ENCODE peak calls at places on chromosomes 12 and 14, in eight cellular contexts. One of them, this sample, is unnamed.

GRCh38 chr14:102316048-102316745 is 3.3 kb upstream of the ZNF839 start:
- DNase-seq in Peyer's patch: peak; percentile 55
- DNase-seq in A549: peak; percentile 74
- DNase-seq in tibial nerve: no peak
- DNase-seq in body of pancreas: peak; percentile 58
- DNase-seq in GM12892: no peak
- DNase-seq in esophagus squamous epithelium: no peak
- DNase-seq in heart left ventricle: peak; percentile 31
- DNase-seq in this sample: no peak

GRCh38 chr14:95533391-95533821 is 1.4 kb upstream of the GLRX5 start:
- DNase-seq in body of pancreas: no peak
- DNase-seq in heart left ventricle: no peak
- DNase-seq in Peyer's patch: peak; percentile 45
- DNase-seq in tibial nerve: no peak
- DNase-seq in A549: peak; percentile 20
- DNase-seq in GM12892: no peak
- DNase-seq in esophagus squamous epithelium: no peak
- DNase-seq in this sample: no peak

GRCh38 chr12:2258035-2258434 is 205.2 kb downstream of the CACNA1C start:
- DNase-seq in Peyer's patch: no peak
- DNase-seq in heart left ventricle: no peak
- DNase-seq in A549: no peak
- DNase-seq in tibial nerve: no peak
- DNase-seq in GM12892: no peak
- DNase-seq in body of pancreas: no peak
- DNase-seq in esophagus squamous epithelium: no peak
- DNase-seq in this sample: no peak

GRCh38 chr12:86264451-86265328 is 8.5 kb upstream of the MGAT4C start:
- DNase-seq in tibial nerve: no peak
- DNase-seq in Peyer's patch: peak; percentile 44
- DNase-seq in A549: no peak
- DNase-seq in heart left ventricle: peak; percentile 51
- DNase-seq in GM12892: no peak
- DNase-seq in body of pancreas: peak; percentile 75
- DNase-seq in esophagus squamous epithelium: no peak
- DNase-seq in this sample: no peak

GRCh38 chr12:124395284-124395752 is 100.4 kb downstream of the RFLNA start:
- DNase-seq in heart left ventricle: no peak
- DNase-seq in esophagus squamous epithelium: no peak
- DNase-seq in A549: peak; percentile 78
- DNase-seq in GM12892: no peak
- DNase-seq in Peyer's patch: no peak
- DNase-seq in body of pancreas: no peak
- DNase-seq in tibial nerve: no peak
- DNase-seq in this sample: no peak

GRCh38 chr14:47186491-47186890 is 488.9 kb downstream of the MDGA2 start:
- DNase-seq in A549: no peak
- DNase-seq in GM12892: no peak
- DNase-seq in Peyer's patch: no peak
- DNase-seq in heart left ventricle: no peak
- DNase-seq in esophagus squamous epithelium: no peak
- DNase-seq in body of pancreas: no peak
- DNase-seq in tibial nerve: no peak
- DNase-seq in this sample: no peak

GRCh38 chr14:90429764-90430163 is 32.9 kb downstream of the CALM1 start:
- DNase-seq in heart left ventricle: no peak
- DNase-seq in A549: no peak
- DNase-seq in tibial nerve: no peak
- DNase-seq in body of pancreas: no peak
- DNase-seq in Peyer's patch: no peak
- DNase-seq in esophagus squamous epithelium: no peak
- DNase-seq in GM12892: no peak
- DNase-seq in this sample: no peak

GRCh38 chr12:91877461-91878230 is 268.0 kb downstream of the BTG1 start:
- DNase-seq in heart left ventricle: no peak
- DNase-seq in Peyer's patch: no peak
- DNase-seq in GM12892: no peak
- DNase-seq in body of pancreas: no peak
- DNase-seq in A549: no peak
- DNase-seq in esophagus squamous epithelium: no peak
- DNase-seq in tibial nerve: no peak
- DNase-seq in this sample: no peak

GRCh38 chr12:122841544-122842321 is 6.5 kb downstream of the HIP1R start:
- DNase-seq in Peyer's patch: no peak
- DNase-seq in A549: no peak
- DNase-seq in tibial nerve: no peak
- DNase-seq in heart left ventricle: no peak
- DNase-seq in body of pancreas: no peak
- DNase-seq in esophagus squamous epithelium: no peak
- DNase-seq in GM12892: no peak
- DNase-seq in this sample: peak; percentile 90

GRCh38 chr12:80977356-80977755 is 39.6 kb upstream of the LIN7A start:
- DNase-seq in body of pancreas: no peak
- DNase-seq in esophagus squamous epithelium: no peak
- DNase-seq in heart left ventricle: no peak
- DNase-seq in Peyer's patch: no peak
- DNase-seq in GM12892: no peak
- DNase-seq in tibial nerve: no peak
- DNase-seq in A549: no peak
- DNase-seq in this sample: no peak

GRCh38 chr12:131894313-131894860 is at the start of gene ULK1:
- DNase-seq in tibial nerve: peak; percentile 90
- DNase-seq in Peyer's patch: peak; percentile 97
- DNase-seq in esophagus squamous epithelium: peak; percentile 41
- DNase-seq in GM12892: peak; percentile 100
- DNase-seq in heart left ventricle: peak; percentile 96
- DNase-seq in body of pancreas: peak; percentile 96
- DNase-seq in A549: peak; percentile 90
- DNase-seq in this sample: peak; percentile 96
- TF ChIP-seq POLR2A in tibial nerve: peak; percentile 87
- TF ChIP-seq POLR2A in Peyer's patch: peak; percentile 84
- TF ChIP-seq POLR2A in esophagus squamous epithelium: peak; percentile 88
- TF ChIP-seq POLR2A in GM12892: peak; percentile 73
- TF ChIP-seq POLR2A in heart left ventricle: peak; percentile 92
- TF ChIP-seq POLR2A in body of pancreas: peak; percentile 93
- TF ChIP-seq POLR2A in A549: peak; percentile 63
- TF ChIP-seq POLR2A in this sample: peak; percentile 43

GRCh38 chr12:53004178-53004577 is 2.1 kb upstream of the EIF4B start:
- DNase-seq in GM12892: no peak
- DNase-seq in tibial nerve: no peak
- DNase-seq in body of pancreas: no peak
- DNase-seq in A549: peak; percentile 47
- DNase-seq in Peyer's patch: no peak
- DNase-seq in esophagus squamous epithelium: no peak
- DNase-seq in heart left ventricle: no peak
- DNase-seq in this sample: no peak
- TF ChIP-seq POLR2A in GM12892: no peak
- TF ChIP-seq POLR2A in tibial nerve: no peak
- TF ChIP-seq POLR2A in body of pancreas: no peak
- TF ChIP-seq POLR2A in A549: no peak
- TF ChIP-seq POLR2A in Peyer's patch: no peak
- TF ChIP-seq POLR2A in esophagus squamous epithelium: no peak
- TF ChIP-seq POLR2A in heart left ventricle: no peak
- TF ChIP-seq POLR2A in this sample: no peak

GRCh38 chr12:50200507-50201273 is 33.5 kb upstream of the CERS5 start:
- DNase-seq in esophagus squamous epithelium: no peak
- DNase-seq in GM12892: no peak
- DNase-seq in A549: no peak
- DNase-seq in heart left ventricle: no peak
- DNase-seq in tibial nerve: no peak
- DNase-seq in Peyer's patch: no peak
- DNase-seq in body of pancreas: no peak
- DNase-seq in this sample: no peak

GRCh38 chr12:50205648-50206047 is 38.5 kb upstream of the CERS5 start:
- DNase-seq in A549: no peak
- DNase-seq in GM12892: no peak
- DNase-seq in tibial nerve: no peak
- DNase-seq in esophagus squamous epithelium: no peak
- DNase-seq in heart left ventricle: no peak
- DNase-seq in body of pancreas: no peak
- DNase-seq in Peyer's patch: no peak
- DNase-seq in this sample: no peak

GRCh38 chr12:50203691-50204090 is 36.5 kb upstream of the CERS5 start:
- DNase-seq in body of pancreas: no peak
- DNase-seq in GM12892: no peak
- DNase-seq in A549: no peak
- DNase-seq in esophagus squamous epithelium: no peak
- DNase-seq in tibial nerve: no peak
- DNase-seq in heart left ventricle: no peak
- DNase-seq in Peyer's patch: no peak
- DNase-seq in this sample: no peak

GRCh38 chr12:50198829-50199228 is 31.7 kb upstream of the CERS5 start:
- DNase-seq in tibial nerve: no peak
- DNase-seq in A549: no peak
- DNase-seq in Peyer's patch: no peak
- DNase-seq in heart left ventricle: no peak
- DNase-seq in esophagus squamous epithelium: no peak
- DNase-seq in body of pancreas: no peak
- DNase-seq in GM12892: no peak
- DNase-seq in this sample: no peak

DNA sequence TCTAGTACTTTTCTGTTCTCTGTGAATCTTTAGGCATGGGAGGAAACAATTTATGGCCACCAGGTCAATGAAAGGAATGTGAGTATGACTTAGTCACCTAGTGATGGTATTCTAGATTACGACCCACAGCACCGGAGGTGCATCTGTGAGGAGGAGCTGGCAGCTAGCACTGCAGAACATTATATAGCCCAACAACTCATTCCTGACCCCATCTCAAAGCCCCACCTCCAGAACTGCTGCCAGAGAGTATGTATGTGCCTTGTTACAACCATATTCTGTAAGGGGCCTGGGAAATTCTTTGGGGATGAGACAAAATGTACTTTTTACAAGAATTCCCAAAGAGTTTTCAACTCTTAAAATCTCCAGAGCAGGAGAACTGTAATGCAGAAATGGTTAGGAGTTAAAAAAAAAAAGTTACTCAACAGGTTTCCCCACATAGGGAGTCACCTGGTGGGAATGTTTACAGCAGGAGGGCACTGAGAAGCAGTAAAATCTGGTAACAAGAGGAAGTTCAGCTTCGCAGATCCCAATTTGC is 34.9 kb upstream of the CERS5 start:
- DNase-seq in esophagus squamous epithelium: no peak
- DNase-seq in Peyer's patch: peak; percentile 55
- DNase-seq in body of pancreas: peak; percentile 24
- DNase-seq in heart left ventricle: no peak
- DNase-seq in GM12892: no peak
- DNase-seq in tibial nerve: no peak
- DNase-seq in A549: peak; percentile 53
- DNase-seq in this sample: peak; percentile 51
- TF ChIP-seq POLR2A in esophagus squamous epithelium: no peak
- TF ChIP-seq POLR2A in Peyer's patch: no peak
- TF ChIP-seq POLR2A in body of pancreas: no peak
- TF ChIP-seq POLR2A in heart left ventricle: no peak
- TF ChIP-seq POLR2A in GM12892: no peak
- TF ChIP-seq POLR2A in tibial nerve: no peak
- TF ChIP-seq POLR2A in A549: no peak
- TF ChIP-seq POLR2A in this sample: no peak

GRCh38 chr14:74085828-74086227 is 1.1 kb downstream of the LIN52 start:
- DNase-seq in A549: no peak
- DNase-seq in heart left ventricle: no peak
- DNase-seq in tibial nerve: no peak
- DNase-seq in Peyer's patch: no peak
- DNase-seq in body of pancreas: no peak
- DNase-seq in esophagus squamous epithelium: no peak
- DNase-seq in GM12892: peak; percentile 19
- DNase-seq in this sample: no peak

GRCh38 chr14:74083784-74084276 is 423 bp downstream of the ALDH6A1 start:
- DNase-seq in Peyer's patch: no peak
- DNase-seq in body of pancreas: no peak
- DNase-seq in A549: no peak
- DNase-seq in heart left ventricle: no peak
- DNase-seq in GM12892: no peak
- DNase-seq in tibial nerve: no peak
- DNase-seq in esophagus squamous epithelium: no peak
- DNase-seq in this sample: no peak

GRCh38 chr14:74085047-74085637 is 386 bp downstream of the LIN52 start:
- DNase-seq in Peyer's patch: no peak
- DNase-seq in heart left ventricle: no peak
- DNase-seq in GM12892: peak; percentile 7
- DNase-seq in tibial nerve: no peak
- DNase-seq in body of pancreas: no peak
- DNase-seq in esophagus squamous epithelium: no peak
- DNase-seq in A549: peak; percentile 9
- DNase-seq in this sample: peak; percentile 9

GRCh38 chr14:74083161-74083560 is 1.1 kb downstream of the ALDH6A1 start:
- DNase-seq in GM12892: no peak
- DNase-seq in esophagus squamous epithelium: no peak
- DNase-seq in heart left ventricle: no peak
- DNase-seq in A549: no peak
- DNase-seq in tibial nerve: no peak
- DNase-seq in body of pancreas: no peak
- DNase-seq in Peyer's patch: no peak
- DNase-seq in this sample: no peak

GRCh38 chr14:74084277-74085046 is at the start of the genes ALDH6A1 and LIN52:
- DNase-seq in tibial nerve: peak; percentile 100
- DNase-seq in esophagus squamous epithelium: peak; percentile 93
- DNase-seq in GM12892: peak; percentile 98
- DNase-seq in body of pancreas: peak; percentile 100
- DNase-seq in heart left ventricle: peak; percentile 96
- DNase-seq in Peyer's patch: peak; percentile 100
- DNase-seq in A549: peak; percentile 100
- DNase-seq in this sample: peak; percentile 85
- TF ChIP-seq POLR2A in tibial nerve: peak; percentile 98
- TF ChIP-seq POLR2A in esophagus squamous epithelium: peak; percentile 92
- TF ChIP-seq POLR2A in GM12892: peak; percentile 75
- TF ChIP-seq POLR2A in body of pancreas: peak; percentile 98
- TF ChIP-seq POLR2A in heart left ventricle: peak; percentile 65
- TF ChIP-seq POLR2A in Peyer's patch: peak; percentile 97
- TF ChIP-seq POLR2A in A549: peak; percentile 52
- TF ChIP-seq POLR2A in this sample: peak; percentile 46

DNA sequence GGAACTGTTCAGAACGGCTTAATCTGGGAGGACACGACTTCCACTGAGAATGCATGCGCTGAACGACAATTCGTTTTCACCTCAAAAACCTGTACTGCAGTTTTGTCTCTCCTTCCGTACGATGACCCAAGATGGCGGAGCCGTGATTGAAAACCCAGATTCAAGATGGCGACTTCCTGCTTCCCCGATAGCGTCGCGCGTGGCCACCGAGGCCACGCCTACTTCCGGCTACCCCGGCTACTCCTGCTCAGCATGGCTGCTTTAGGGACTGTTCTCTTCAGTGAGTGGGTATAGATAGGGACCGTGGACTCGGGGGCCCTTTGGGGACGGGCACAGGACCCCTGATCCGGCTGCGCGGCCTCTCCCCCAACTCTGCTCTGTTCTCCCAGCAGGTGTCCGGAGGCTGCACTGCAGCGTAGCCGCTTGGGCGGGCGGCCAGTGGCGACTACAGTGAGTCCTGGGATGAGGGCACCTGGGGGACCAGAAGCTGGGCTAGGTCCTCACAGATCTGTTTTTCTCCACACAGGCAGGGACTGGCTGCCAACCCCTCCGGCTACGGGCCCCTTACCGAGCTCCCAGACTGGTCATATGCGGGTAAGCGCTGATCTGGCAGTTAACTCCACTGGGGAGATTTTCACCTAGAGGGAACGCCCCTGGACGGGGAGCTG is at the start of gene MRPL52:
- DNase-seq in Peyer's patch: peak; percentile 96
- DNase-seq in heart left ventricle: peak; percentile 93
- DNase-seq in body of pancreas: peak; percentile 90
- DNase-seq in A549: peak; percentile 90
- DNase-seq in esophagus squamous epithelium: peak; percentile 60
- DNase-seq in GM12892: peak; percentile 79
- DNase-seq in tibial nerve: peak; percentile 80
- DNase-seq in this sample: no peak
- TF ChIP-seq POLR2A in Peyer's patch: peak; percentile 22
- TF ChIP-seq POLR2A in heart left ventricle: no peak
- TF ChIP-seq POLR2A in body of pancreas: peak; percentile 52
- TF ChIP-seq POLR2A in A549: peak; percentile 77
- TF ChIP-seq POLR2A in esophagus squamous epithelium: no peak
- TF ChIP-seq POLR2A in GM12892: peak; percentile 76
- TF ChIP-seq POLR2A in tibial nerve: no peak
- TF ChIP-seq POLR2A in this sample: no peak

GRCh38 chr12:4388662-4389061 is 9.2 kb upstream of the FGF23 start:
- DNase-seq in tibial nerve: no peak
- DNase-seq in Peyer's patch: no peak
- DNase-seq in A549: no peak
- DNase-seq in GM12892: no peak
- DNase-seq in heart left ventricle: no peak
- DNase-seq in body of pancreas: no peak
- DNase-seq in esophagus squamous epithelium: no peak
- DNase-seq in this sample: no peak
- TF ChIP-seq POLR2A in tibial nerve: no peak
- TF ChIP-seq POLR2A in Peyer's patch: no peak
- TF ChIP-seq POLR2A in A549: no peak
- TF ChIP-seq POLR2A in GM12892: no peak
- TF ChIP-seq POLR2A in heart left ventricle: no peak
- TF ChIP-seq POLR2A in body of pancreas: no peak
- TF ChIP-seq POLR2A in esophagus squamous epithelium: no peak
- TF ChIP-seq POLR2A in this sample: no peak

This sample was measured in H54.